ENCODE peak calls at places on chromosomes 5 and 9, in four cellular contexts. M is right atrium auricular region, Q is fibroblast of lung, H is upper lobe of right lung. K is an unnamed sample.
A peak's percentile ranks its signal among the peaks of the same experiment; 100 is the strongest.

GRCh38 chr9:93949694-93950449 is 5.3 kb downstream of the BARX1 start:
- DNase-seq in Q (no peak), H (no peak), M (no peak), K (no peak)

GRCh38 chr5:159508344-159508743 is 178.1 kb upstream of the IL12B start:
- DNase-seq in H (no peak), Q (no peak), M (no peak), K (no peak)

GRCh38 chr9:71472400-71472799 is 295.9 kb downstream of the CEMIP2 start:
- DNase-seq in Q (no peak), M (no peak), H (no peak), K (no peak)

GRCh38 chr5:57653636-57654290 is 171.2 kb upstream of the ACTBL2 start:
- DNase-seq in H (no peak), M (no peak), Q (no peak), K (no peak)

GRCh38 chr5:177314376-177315342 is 3.0 kb upstream of the MXD3 start:
- DNase-seq in M (no peak), Q (no peak), H (peak; percentile 59), K (peak; percentile 49)

GRCh38 chr9:86796671-86797070 is 150.6 kb downstream of the GAS1 start:
- DNase-seq in Q (no peak), H (no peak), M (no peak), K (no peak)

GRCh38 chr9:127873886-127874285 is 3.6 kb downstream of the AK1 start:
- DNase-seq in Q (peak; percentile 47), H (peak; percentile 86), M (peak; percentile 88), K (peak; percentile 96)

GRCh38 chr5:116454417-116454927 is 120.2 kb downstream of the SEMA6A start:
- DNase-seq in H (no peak), Q (peak; percentile 96), M (no peak), K (peak; percentile 62)

GRCh38 chr9:98747476-98747875 is 38.7 kb upstream of the GABBR2 start:
- DNase-seq in Q (no peak), H (no peak), M (no peak), K (no peak)

GRCh38 chr5:150142800-150143724 is 12.6 kb downstream of the PDGFRB start:
- DNase-seq in M (peak; percentile 91), H (no peak), Q (peak; percentile 96), K (peak; percentile 91)

GRCh38 chr5:38446029-38446522 is 110.4 kb downstream of the LIFR start:
- DNase-seq in H (no peak), Q (no peak), M (no peak), K (peak; percentile 39)

GRCh38 chr5:169219961-169220360 is 81.0 kb downstream of the SLIT3 start:
- DNase-seq in M (no peak), H (no peak), Q (no peak), K (no peak)

GRCh38 chr9:96884443-96884842 is 30.1 kb upstream of the ZNF782 start:
- DNase-seq in Q (peak; percentile 81), M (no peak), H (no peak), K (no peak)
- H3K27ac ChIP-seq in Q (no peak overlapping the region), M (no peak overlapping the region), H (no peak overlapping the region), K (no peak overlapping the region)

DNA sequence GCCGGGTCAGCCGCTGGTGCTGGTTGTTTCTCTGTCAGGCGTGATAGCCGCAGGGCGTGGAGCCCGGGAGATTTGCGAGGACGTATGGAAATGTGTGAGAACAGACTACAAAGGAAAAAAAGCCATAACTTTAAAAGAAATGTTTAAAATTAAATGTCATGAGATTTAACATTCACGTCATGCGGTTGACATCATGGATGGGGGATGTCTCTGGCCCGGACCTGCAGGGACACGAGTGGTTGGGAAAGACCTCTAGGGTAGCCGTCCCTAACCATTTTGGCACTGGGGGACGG is 643 bp upstream of the RNF130 start:
- DNase-seq in Q (no peak), M (no peak), H (no peak), K (no peak)
- H3K4me3 ChIP-seq in Q (no peak overlapping the region), M (peak overlapping the region; percentile 93), H (peak overlapping the region; percentile 92), K (no peak overlapping the region)

DNA sequence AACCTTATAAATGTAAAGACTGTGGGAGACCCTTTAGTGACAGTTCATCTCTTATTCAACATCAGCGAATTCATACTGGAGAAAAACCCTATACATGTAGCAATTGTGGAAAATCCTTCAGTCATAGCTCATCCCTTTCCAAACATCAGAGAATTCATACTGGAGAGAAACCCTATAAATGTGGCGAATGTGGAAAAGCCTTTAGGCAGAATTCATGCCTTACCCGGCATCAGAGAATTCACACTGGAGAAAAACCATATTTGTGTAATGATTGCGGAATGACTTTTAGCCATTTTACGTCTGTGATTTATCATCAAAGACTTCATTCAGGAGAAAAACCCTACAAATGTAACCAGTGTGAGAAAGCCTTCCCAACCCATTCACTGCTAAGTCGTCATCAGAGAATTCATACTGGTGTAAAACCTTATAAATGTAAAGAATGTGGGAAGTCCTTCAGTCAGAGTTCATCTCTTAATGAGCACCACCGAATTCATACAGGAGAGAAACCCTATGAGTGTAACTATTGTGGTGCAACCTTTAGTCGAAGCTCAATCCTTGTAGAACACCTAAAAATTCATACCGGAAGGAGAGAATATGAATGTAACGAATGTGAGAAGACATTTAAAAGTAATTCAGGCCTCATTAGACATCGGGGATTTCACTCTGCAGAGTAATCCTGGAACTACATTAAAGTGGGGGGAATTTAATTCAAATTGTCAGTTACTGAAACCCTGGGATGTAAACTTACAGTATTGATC is 17.7 kb downstream of the ZNF483 start:
- DNase-seq in M (no peak), H (no peak), Q (no peak), K (no peak)
- H3K9me3 ChIP-seq in M (peaks cover 100% of the 10 kb centered on the region), H (peaks cover 90% of the 10 kb centered on the region), Q (no peaks in the 10 kb centered on the region), K (peaks cover 10% of the 10 kb centered on the region)

GRCh38 chr5:10441992-10442435 is 335 bp downstream of the ROPN1L start:
- DNase-seq in Q (no peak), M (no peak), H (no peak), K (no peak)
- H3K27ac ChIP-seq in Q (peak overlapping the region; percentile 42), M (no peak overlapping the region), H (peak overlapping the region; percentile 55), K (no peak overlapping the region)

DNA sequence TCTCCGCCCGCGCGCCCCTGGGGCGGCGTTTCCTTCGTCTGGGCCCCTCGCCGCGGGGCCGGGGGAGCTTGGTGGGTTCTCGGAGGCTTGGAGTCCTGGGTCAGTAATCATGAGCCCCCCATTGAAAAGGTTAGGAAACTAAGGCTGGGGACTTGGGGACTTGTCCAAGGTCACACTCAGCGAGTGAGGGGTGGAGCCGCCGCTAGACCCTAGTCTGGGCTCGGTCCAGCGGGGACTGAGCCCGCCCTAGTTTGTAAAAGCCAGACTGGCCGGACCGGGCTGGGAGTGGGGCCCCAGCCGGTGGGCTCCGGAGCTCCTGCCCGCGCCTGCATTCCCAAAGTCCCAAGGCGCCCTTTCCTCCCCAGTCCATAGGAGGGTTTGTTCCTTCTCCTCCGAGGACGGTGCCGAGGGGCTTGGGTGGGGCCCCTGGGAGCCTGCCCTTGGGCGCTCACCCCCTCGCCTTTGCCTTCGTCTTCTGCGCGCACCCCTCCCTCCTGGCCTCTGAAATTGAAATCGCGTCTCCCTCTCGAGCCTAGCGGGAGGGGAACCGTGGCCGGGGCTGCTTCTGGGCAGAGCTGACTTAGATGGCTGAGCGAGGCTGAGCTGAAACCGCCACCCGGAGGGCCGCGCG is 995 bp downstream of the OLFM1 start:
- DNase-seq in H (no peak), Q (no peak), M (no peak), K (peak; percentile 22)
- H3K4me3 ChIP-seq in H (peak overlapping the region; percentile 48), Q (no peak overlapping the region), M (peak overlapping the region; percentile 35), K (peak overlapping the region; percentile 59)

K was measured in right cardiac atrium.